ENCODE peak calls at places on chromosomes 3 and 15, in ten cellular contexts. O is MM.1S, M is NB4, G is fibroblast of mammary gland, D is BE2C, Q is fibroblast of pulmonary artery, A is hepatocyte, S is colonic mucosa, F is WERI-Rb-1, N is body of pancreas. T is an unnamed sample.

GRCh38 chr3:179613807-179614206 is 9.2 kb downstream of the NDUFB5 start:
- DNase-seq in O (no peak), M (no peak), G (peak; percentile 20), D (no peak), Q (peak; percentile 67), A (peak; percentile 4), S (no peak), F (no peak), N (no peak), T (no peak)

GRCh38 chr3:169362261-169362660 is 301.3 kb downstream of the MECOM start:
- DNase-seq in O (no peak), M (no peak), G (peak; percentile 22), D (peak; percentile 51), Q (peak; percentile 71), A (peak; percentile 10), S (peak; percentile 78), F (no peak), N (peak; percentile 73), T (no peak)

GRCh38 chr3:2098398-2099027 is at the start of gene CNTN4:
- DNase-seq in O (peak; percentile 88), M (no peak), G (no peak), D (peak; percentile 83), Q (no peak), A (peak; percentile 96), S (peak; percentile 81), F (peak; percentile 91), N (peak; percentile 64), T (peak; percentile 58)

GRCh38 chr3:196227629-196228493 is 11.5 kb downstream of the SLC51A start:
- DNase-seq in O (no peak), M (no peak), G (peak; percentile 26), D (no peak), Q (peak; percentile 39), A (peak; percentile 10), S (no peak), F (no peak), N (no peak), T (no peak)

GRCh38 chr3:158731938-158732855 is at the start of gene RARRES1:
- DNase-seq in O (no peak), M (no peak), G (peak; percentile 48), D (peak; percentile 64), Q (peak; percentile 58), A (peak; percentile 88), S (peak; percentile 71), F (peak; percentile 25), N (peak; percentile 56), T (peak; percentile 66)

GRCh38 chr3:183576487-183577107 is 21.1 kb upstream of the KLHL6 start:
- DNase-seq in O (no peak), M (peak; percentile 53), G (peak; percentile 55), D (peak; percentile 85), Q (peak; percentile 54), A (peak; percentile 47), S (no peak), F (no peak), N (no peak), T (no peak)

GRCh38 chr15:74226761-74227540 is 9.2 kb upstream of the CCDC33 start:
- DNase-seq in O (no peak), M (no peak), G (no peak), D (no peak), Q (no peak), A (no peak), S (no peak), F (peak; percentile 74), N (no peak), T (no peak)

GRCh38 chr3:186930143-186930638 is at the start of gene ST6GAL1:
- DNase-seq in O (peak; percentile 88), M (peak; percentile 80), G (peak; percentile 45), D (peak; percentile 64), Q (peak; percentile 82), A (peak; percentile 54), S (peak; percentile 83), F (peak; percentile 88), N (peak; percentile 28), T (peak; percentile 87)

GRCh38 chr15:89054873-89055272 is 33.4 kb upstream of the ABHD2 start:
- DNase-seq in O (no peak), M (no peak), G (no peak), D (no peak), Q (no peak), A (no peak), S (no peak), F (no peak), N (no peak), T (no peak)

GRCh38 chr15:89059006-89059405 is 29.2 kb upstream of the ABHD2 start:
- DNase-seq in O (no peak), M (no peak), G (no peak), D (no peak), Q (no peak), A (no peak), S (no peak), F (no peak), N (no peak), T (no peak)

GRCh38 chr15:89052474-89052873 is 35.8 kb upstream of the ABHD2 start:
- DNase-seq in O (no peak), M (peak; percentile 88), G (peak; percentile 99), D (no peak), Q (peak; percentile 91), A (no peak), S (no peak), F (no peak), N (no peak), T (no peak)

GRCh38 chr15:89058376-89058775 is 29.9 kb upstream of the ABHD2 start:
- DNase-seq in O (no peak), M (no peak), G (no peak), D (no peak), Q (no peak), A (no peak), S (no peak), F (no peak), N (no peak), T (no peak)

GRCh38 chr15:89057506-89058133 is 30.6 kb upstream of the ABHD2 start:
- DNase-seq in O (peak; percentile 77), M (peak; percentile 78), G (peak; percentile 69), D (peak; percentile 76), Q (peak; percentile 74), A (peak; percentile 80), S (peak; percentile 88), F (peak; percentile 81), N (peak; percentile 88), T (peak; percentile 72)
- TF ChIP-seq CTCF in O (peak; percentile 98), M (peak; percentile 99), G (peak; percentile 93), D (peak; percentile 100), Q (peak; percentile 97), A (peak; percentile 97), S (peak; percentile 99), F (peak; percentile 90), N (peak; percentile 98), T (peak; percentile 95)

GRCh38 chr3:64144241-64144900 is 80.9 kb downstream of the PRICKLE2 start:
- DNase-seq in O (no peak), M (no peak), G (no peak), D (no peak), Q (no peak), A (no peak), S (no peak), F (peak; percentile 19), N (no peak), T (no peak)

GRCh38 chr3:64148955-64149653 is 76.2 kb downstream of the PRICKLE2 start:
- DNase-seq in O (no peak), M (peak; percentile 20), G (no peak), D (no peak), Q (no peak), A (peak; percentile 21), S (no peak), F (no peak), N (no peak), T (no peak)

GRCh38 chr3:64149886-64150285 is 75.4 kb downstream of the PRICKLE2 start:
- DNase-seq in O (no peak), M (no peak), G (no peak), D (no peak), Q (no peak), A (no peak), S (no peak), F (no peak), N (no peak), T (no peak)

GRCh38 chr3:64145438-64145837 is 79.8 kb downstream of the PRICKLE2 start:
- DNase-seq in O (no peak), M (no peak), G (no peak), D (no peak), Q (no peak), A (no peak), S (no peak), F (no peak), N (no peak), T (no peak)

DNA sequence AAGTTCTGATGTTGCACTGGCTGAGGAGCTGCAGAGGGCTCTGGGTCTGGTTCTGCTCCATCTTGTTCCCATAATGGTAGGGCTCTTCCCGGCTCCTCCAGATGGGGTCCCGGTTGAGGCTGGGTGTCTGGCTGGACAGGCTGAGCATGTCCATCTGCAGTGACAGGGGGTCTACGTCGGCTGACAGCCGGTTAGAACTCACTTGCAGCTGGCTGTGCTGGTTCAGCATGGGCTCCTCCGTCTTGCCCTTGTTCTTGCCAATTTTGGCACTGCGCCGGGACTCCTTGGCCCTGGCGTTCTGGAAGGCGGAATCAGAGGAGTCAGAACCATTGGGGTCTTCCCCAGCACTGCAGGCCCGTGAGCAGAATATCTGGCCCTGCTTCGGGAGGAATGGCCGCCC is 78.1 kb downstream of the PRICKLE2 start:
- DNase-seq in O (no peak), M (no peak), G (no peak), D (no peak), Q (no peak), A (no peak), S (no peak), F (no peak), N (no peak), T (no peak)
- H3K4me3 ChIP-seq in O (no peak overlapping the region), M (no peak overlapping the region), G (no peak overlapping the region), D (no peak overlapping the region), Q (no peak overlapping the region), A (no peak overlapping the region), S (no peak overlapping the region), F (no peak overlapping the region), N (no peak overlapping the region), T (no peak overlapping the region)

DNA sequence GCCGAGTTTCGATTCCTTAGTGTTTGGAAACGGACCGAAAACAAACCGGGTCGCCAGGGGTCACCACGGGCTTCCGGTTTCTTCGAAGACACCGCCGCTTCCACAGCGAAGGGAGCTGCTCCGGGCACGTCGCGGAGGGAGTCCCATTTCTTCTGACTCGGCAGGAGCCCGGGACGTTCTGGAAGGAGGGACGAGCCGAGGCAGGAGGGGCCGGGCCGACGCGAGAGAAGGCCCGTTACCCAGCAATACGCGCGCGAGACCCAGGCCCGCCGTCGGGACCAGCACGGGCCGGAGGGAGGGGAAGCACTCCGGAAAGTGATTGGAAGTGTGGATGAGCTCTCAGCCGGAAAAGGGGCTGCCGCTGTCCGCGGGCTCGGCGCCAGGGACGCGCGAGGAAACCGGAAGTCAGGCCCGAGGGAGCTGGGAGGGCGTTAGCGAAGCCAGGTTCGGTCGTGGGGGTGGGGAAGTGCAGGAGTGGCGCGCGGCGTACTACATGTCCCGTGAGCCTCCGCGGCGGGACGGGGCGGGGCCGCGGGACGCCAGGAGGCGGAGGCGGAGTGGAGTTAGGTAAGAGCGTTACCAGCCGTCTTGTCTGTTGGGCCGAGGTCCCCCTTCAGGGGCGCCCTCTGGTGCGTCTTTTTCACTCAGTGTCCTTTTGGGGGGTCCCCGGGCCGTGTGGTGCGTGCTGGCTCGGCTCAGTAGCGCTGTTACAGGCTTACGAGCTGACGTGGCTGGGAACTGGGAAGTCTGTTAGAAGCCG is at the start of the genes AZI2 and ZCWPW2:
- DNase-seq in O (peak; percentile 95), M (peak; percentile 96), G (peak; percentile 94), D (peak; percentile 93), Q (peak; percentile 97), A (peak; percentile 99), S (peak; percentile 97), F (peak; percentile 96), N (peak; percentile 97), T (peak; percentile 97)
- TF ChIP-seq CTCF in O (no peak), M (no peak), G (no peak), D (no peak), Q (peak; percentile 14), A (peak; percentile 39), S (no peak), F (peak; percentile 23), N (peak; percentile 18), T (no peak)

GRCh38 chr3:30658328-30659052 is 52.1 kb downstream of the TGFBR2 start:
- DNase-seq in O (peak; percentile 87), M (peak; percentile 86), G (peak; percentile 85), D (no peak), Q (peak; percentile 73), A (no peak), S (no peak), F (no peak), N (no peak), T (peak; percentile 68)
- H3K4me3 ChIP-seq in O (peak overlapping the region; percentile 28), M (no peak overlapping the region), G (peak overlapping the region; percentile 11), D (no peak overlapping the region), Q (peak overlapping the region; percentile 15), A (no peak overlapping the region), S (no peak overlapping the region), F (no peak overlapping the region), N (no peak overlapping the region), T (no peak overlapping the region)